ENCODE peak calls at places on chromosome 16, in seven cellular contexts. One of them, this sample, is unnamed.

GRCh38 chr16:48318630-48319029 is 66.6 kb downstream of the SIAH1 start:
- DNase-seq in GM20000: peak
- DNase-seq in PC-9: no peak
- DNase-seq in bronchial epithelial cell: no peak
- DNase-seq in stomach: no peak
- DNase-seq in kidney: no peak
- DNase-seq in foreskin fibroblast: peak
- DNase-seq in this sample: no peak

GRCh38 chr16:12758031-12758669 is 45.5 kb downstream of the CPPED1 start:
- DNase-seq in GM20000: no peak
- DNase-seq in PC-9: no peak
- DNase-seq in bronchial epithelial cell: no peak
- DNase-seq in stomach: no peak
- DNase-seq in kidney: no peak
- DNase-seq in foreskin fibroblast: no peak
- DNase-seq in this sample: no peak

GRCh38 chr16:79409970-79410369 is 190.6 kb downstream of the MAF start:
- DNase-seq in GM20000: no peak
- DNase-seq in PC-9: no peak
- DNase-seq in bronchial epithelial cell: no peak
- DNase-seq in stomach: no peak
- DNase-seq in kidney: no peak
- DNase-seq in foreskin fibroblast: no peak
- DNase-seq in this sample: no peak

GRCh38 chr16:9836118-9836736 is 346.0 kb downstream of the GRIN2A start:
- DNase-seq in GM20000: no peak
- DNase-seq in PC-9: no peak
- DNase-seq in bronchial epithelial cell: peak
- DNase-seq in stomach: no peak
- DNase-seq in kidney: no peak
- DNase-seq in foreskin fibroblast: no peak
- DNase-seq in this sample: no peak

GRCh38 chr16:57092786-57093301 is 461 bp downstream of the CPNE2 start:
- DNase-seq in GM20000: peak
- DNase-seq in PC-9: peak
- DNase-seq in bronchial epithelial cell: no peak
- DNase-seq in stomach: peak
- DNase-seq in kidney: peak
- DNase-seq in foreskin fibroblast: no peak
- DNase-seq in this sample: no peak

GRCh38 chr16:31063843-31064611 is 10.0 kb downstream of the ZNF668 start:
- DNase-seq in GM20000: no peak
- DNase-seq in PC-9: no peak
- DNase-seq in bronchial epithelial cell: no peak
- DNase-seq in stomach: no peak
- DNase-seq in kidney: peak
- DNase-seq in foreskin fibroblast: no peak
- DNase-seq in this sample: no peak

GRCh38 chr16:49940464-49941224 is 84.4 kb upstream of the CNEP1R1 start:
- DNase-seq in GM20000: no peak
- DNase-seq in PC-9: no peak
- DNase-seq in bronchial epithelial cell: no peak
- DNase-seq in stomach: no peak
- DNase-seq in kidney: no peak
- DNase-seq in foreskin fibroblast: no peak
- DNase-seq in this sample: no peak

GRCh38 chr16:73890524-73891500 is 405.8 kb upstream of the PSMD7 start:
- DNase-seq in GM20000: no peak
- DNase-seq in PC-9: no peak
- DNase-seq in bronchial epithelial cell: no peak
- DNase-seq in stomach: no peak
- DNase-seq in kidney: no peak
- DNase-seq in foreskin fibroblast: no peak
- DNase-seq in this sample: no peak

GRCh38 chr16:3001316-3001715 is 11.4 kb upstream of the CLDN9 start:
- DNase-seq in GM20000: no peak
- DNase-seq in PC-9: no peak
- DNase-seq in bronchial epithelial cell: no peak
- DNase-seq in stomach: no peak
- DNase-seq in kidney: no peak
- DNase-seq in foreskin fibroblast: no peak
- DNase-seq in this sample: no peak

GRCh38 chr16:12874135-12874534 is 27.3 kb upstream of the SHISA9 start:
- DNase-seq in GM20000: no peak
- DNase-seq in PC-9: peak
- DNase-seq in bronchial epithelial cell: peak
- DNase-seq in stomach: no peak
- DNase-seq in kidney: no peak
- DNase-seq in foreskin fibroblast: peak
- DNase-seq in this sample: no peak

GRCh38 chr16:64507240-64508024 is 614.4 kb downstream of the CDH11 start:
- DNase-seq in GM20000: no peak
- DNase-seq in PC-9: no peak
- DNase-seq in bronchial epithelial cell: no peak
- DNase-seq in stomach: no peak
- DNase-seq in kidney: no peak
- DNase-seq in foreskin fibroblast: no peak
- DNase-seq in this sample: no peak

GRCh38 chr16:68749424-68749823 is 12.3 kb downstream of the CDH1 start:
- DNase-seq in GM20000: no peak
- DNase-seq in PC-9: no peak
- DNase-seq in bronchial epithelial cell: no peak
- DNase-seq in stomach: no peak
- DNase-seq in kidney: no peak
- DNase-seq in foreskin fibroblast: no peak
- DNase-seq in this sample: no peak

GRCh38 chr16:86963600-86964575 is 353.3 kb downstream of the C16orf95 start:
- DNase-seq in GM20000: no peak
- DNase-seq in PC-9: no peak
- DNase-seq in bronchial epithelial cell: no peak
- DNase-seq in stomach: no peak
- DNase-seq in kidney: peak
- DNase-seq in foreskin fibroblast: no peak
- DNase-seq in this sample: no peak

GRCh38 chr16:3131755-3132377 is 3.0 kb upstream of the ZNF213 start:
- DNase-seq in GM20000: no peak
- DNase-seq in PC-9: peak
- DNase-seq in bronchial epithelial cell: peak
- DNase-seq in stomach: peak
- DNase-seq in kidney: no peak
- DNase-seq in foreskin fibroblast: no peak
- DNase-seq in this sample: no peak

GRCh38 chr16:86134802-86135461 is 236.0 kb downstream of the IRF8 start:
- DNase-seq in GM20000: no peak
- DNase-seq in PC-9: no peak
- DNase-seq in bronchial epithelial cell: no peak
- DNase-seq in stomach: no peak
- DNase-seq in kidney: no peak
- DNase-seq in foreskin fibroblast: no peak
- DNase-seq in this sample: no peak

GRCh38 chr16:49441366-49441780 is 67.8 kb downstream of the C16orf78 start:
- DNase-seq in GM20000: peak
- DNase-seq in PC-9: no peak
- DNase-seq in bronchial epithelial cell: no peak
- DNase-seq in stomach: peak
- DNase-seq in kidney: no peak
- DNase-seq in foreskin fibroblast: no peak
- DNase-seq in this sample: no peak

GRCh38 chr16:17397499-17397891 is 73.3 kb downstream of the XYLT1 start:
- DNase-seq in GM20000: no peak
- DNase-seq in PC-9: no peak
- DNase-seq in bronchial epithelial cell: peak
- DNase-seq in stomach: peak
- DNase-seq in kidney: no peak
- DNase-seq in foreskin fibroblast: peak
- DNase-seq in this sample: no peak

GRCh38 chr16:57735755-57736418 is at the start of gene KATNB1:
- DNase-seq in GM20000: no peak
- DNase-seq in PC-9: no peak
- DNase-seq in bronchial epithelial cell: no peak
- DNase-seq in stomach: no peak
- DNase-seq in kidney: peak
- DNase-seq in foreskin fibroblast: peak
- DNase-seq in this sample: no peak

GRCh38 chr16:59370717-59371116 is 636.6 kb upstream of the GOT2 start:
- DNase-seq in GM20000: no peak
- DNase-seq in PC-9: no peak
- DNase-seq in bronchial epithelial cell: no peak
- DNase-seq in stomach: no peak
- DNase-seq in kidney: no peak
- DNase-seq in foreskin fibroblast: no peak
- DNase-seq in this sample: no peak

GRCh38 chr16:89922477-89922883 is 662 bp upstream of the TUBB3 start:
- DNase-seq in GM20000: no peak
- DNase-seq in PC-9: peak
- DNase-seq in bronchial epithelial cell: peak
- DNase-seq in stomach: peak
- DNase-seq in kidney: peak
- DNase-seq in foreskin fibroblast: peak
- DNase-seq in this sample: peak

GRCh38 chr16:56767018-56767417 is 37.1 kb downstream of the NUP93 start:
- DNase-seq in GM20000: no peak
- DNase-seq in PC-9: no peak
- DNase-seq in bronchial epithelial cell: no peak
- DNase-seq in stomach: no peak
- DNase-seq in kidney: no peak
- DNase-seq in foreskin fibroblast: no peak
- DNase-seq in this sample: no peak

GRCh38 chr16:73504591-73504990 is 456.7 kb upstream of the ZFHX3 start:
- DNase-seq in GM20000: no peak
- DNase-seq in PC-9: no peak
- DNase-seq in bronchial epithelial cell: no peak
- DNase-seq in stomach: no peak
- DNase-seq in kidney: no peak
- DNase-seq in foreskin fibroblast: no peak
- DNase-seq in this sample: no peak

GRCh38 chr16:12917246-12917645 is 15.8 kb downstream of the SHISA9 start:
- DNase-seq in GM20000: no peak
- DNase-seq in PC-9: no peak
- DNase-seq in bronchial epithelial cell: no peak
- DNase-seq in stomach: no peak
- DNase-seq in kidney: no peak
- DNase-seq in foreskin fibroblast: no peak
- DNase-seq in this sample: no peak

GRCh38 chr16:58500329-58501241 is 642 bp downstream of the NDRG4 start:
- DNase-seq in GM20000: no peak
- DNase-seq in PC-9: no peak
- DNase-seq in bronchial epithelial cell: no peak
- DNase-seq in stomach: no peak
- DNase-seq in kidney: peak
- DNase-seq in foreskin fibroblast: no peak
- DNase-seq in this sample: no peak

GRCh38 chr16:2483160-2483559 is 8.2 kb downstream of the TBC1D24 start:
- DNase-seq in GM20000: no peak
- DNase-seq in PC-9: no peak
- DNase-seq in bronchial epithelial cell: no peak
- DNase-seq in stomach: no peak
- DNase-seq in kidney: peak
- DNase-seq in foreskin fibroblast: no peak
- DNase-seq in this sample: peak

GRCh38 chr16:31460582-31461002 is 1.3 kb downstream of the ARMC5 start:
- DNase-seq in GM20000: no peak
- DNase-seq in PC-9: no peak
- DNase-seq in bronchial epithelial cell: peak
- DNase-seq in stomach: no peak
- DNase-seq in kidney: peak
- DNase-seq in foreskin fibroblast: peak
- DNase-seq in this sample: no peak

GRCh38 chr16:65071371-65072311 is 50.2 kb downstream of the CDH11 start:
- DNase-seq in GM20000: no peak
- DNase-seq in PC-9: no peak
- DNase-seq in bronchial epithelial cell: no peak
- DNase-seq in stomach: no peak
- DNase-seq in kidney: peak
- DNase-seq in foreskin fibroblast: peak
- DNase-seq in this sample: no peak

GRCh38 chr16:81730090-81731051 is 48.7 kb upstream of the PLCG2 start:
- DNase-seq in GM20000: peak
- DNase-seq in PC-9: peak
- DNase-seq in bronchial epithelial cell: peak
- DNase-seq in stomach: peak
- DNase-seq in kidney: peak
- DNase-seq in foreskin fibroblast: peak
- DNase-seq in this sample: peak
- TF ChIP-seq CTCF in GM20000: peak
- TF ChIP-seq CTCF in PC-9: peak
- TF ChIP-seq CTCF in bronchial epithelial cell: peak
- TF ChIP-seq CTCF in stomach: no peak
- TF ChIP-seq CTCF in kidney: peak
- TF ChIP-seq CTCF in foreskin fibroblast: peak
- TF ChIP-seq CTCF in this sample: peak

DNA sequence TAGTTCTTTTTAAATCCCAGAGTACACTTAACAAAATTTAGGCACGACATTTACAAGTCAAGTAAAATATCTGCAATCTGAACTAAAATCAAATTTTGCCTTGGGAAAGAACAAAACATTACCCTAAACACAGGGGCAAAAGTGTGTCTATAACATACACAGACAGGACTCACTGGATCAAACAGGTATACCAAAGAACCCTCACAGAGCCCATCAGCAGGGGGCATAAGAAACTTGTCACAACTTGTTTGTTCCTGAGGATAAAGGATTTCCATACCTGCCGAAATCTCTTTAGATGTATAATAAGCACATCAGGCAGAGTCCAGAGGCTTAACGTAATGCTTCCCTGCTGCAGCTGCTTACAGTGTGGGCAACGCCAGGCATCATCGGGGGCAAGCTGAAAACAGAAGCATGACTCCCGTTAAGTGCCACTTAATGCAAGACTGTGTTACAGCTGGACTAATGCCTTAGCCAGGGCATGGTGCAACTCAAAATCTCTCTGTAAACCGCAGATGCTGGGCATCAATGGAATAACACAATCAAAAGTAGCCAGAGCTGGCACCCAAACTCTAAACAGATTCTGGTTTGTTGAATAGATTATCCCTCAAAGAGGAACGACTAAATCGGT is 67.0 kb downstream of the USP31 start:
- DNase-seq in GM20000: no peak
- DNase-seq in PC-9: no peak
- DNase-seq in bronchial epithelial cell: peak
- DNase-seq in stomach: no peak
- DNase-seq in kidney: no peak
- DNase-seq in foreskin fibroblast: no peak
- DNase-seq in this sample: no peak
- TF ChIP-seq CTCF in GM20000: no peak
- TF ChIP-seq CTCF in PC-9: no peak
- TF ChIP-seq CTCF in bronchial epithelial cell: no peak
- TF ChIP-seq CTCF in stomach: no peak
- TF ChIP-seq CTCF in kidney: no peak
- TF ChIP-seq CTCF in foreskin fibroblast: no peak
- TF ChIP-seq CTCF in this sample: no peak

GRCh38 chr16:28300327-28300726 is 8.0 kb downstream of the SBK1 start:
- DNase-seq in GM20000: no peak
- DNase-seq in PC-9: no peak
- DNase-seq in bronchial epithelial cell: no peak
- DNase-seq in stomach: no peak
- DNase-seq in kidney: no peak
- DNase-seq in foreskin fibroblast: no peak
- DNase-seq in this sample: no peak
- TF ChIP-seq CTCF in GM20000: no peak
- TF ChIP-seq CTCF in PC-9: no peak
- TF ChIP-seq CTCF in bronchial epithelial cell: no peak
- TF ChIP-seq CTCF in stomach: no peak
- TF ChIP-seq CTCF in kidney: no peak
- TF ChIP-seq CTCF in foreskin fibroblast: no peak
- TF ChIP-seq CTCF in this sample: no peak

GRCh38 chr16:84048306-84048705 is 5.7 kb upstream of the SLC38A8 start:
- DNase-seq in GM20000: no peak
- DNase-seq in PC-9: peak
- DNase-seq in bronchial epithelial cell: no peak
- DNase-seq in stomach: peak
- DNase-seq in kidney: peak
- DNase-seq in foreskin fibroblast: no peak
- DNase-seq in this sample: no peak
- TF ChIP-seq CTCF in GM20000: no peak
- TF ChIP-seq CTCF in PC-9: peak
- TF ChIP-seq CTCF in bronchial epithelial cell: peak
- TF ChIP-seq CTCF in stomach: no peak
- TF ChIP-seq CTCF in kidney: no peak
- TF ChIP-seq CTCF in foreskin fibroblast: no peak
- TF ChIP-seq CTCF in this sample: no peak